ENCODE peak calls at places on chromosomes 7 and 10, in ten cellular contexts. Z is K562, Q is suprapubic skin, O is esophagus muscularis mucosa, B is SK-N-MC, T is GM23338, D is breast epithelium, C is spleen, V is HL-60, A is stomach. G is an unnamed sample.
A peak's percentile ranks its signal among the peaks of the same experiment; 100 is the strongest.

GRCh38 chr7:31788445-31788844 is 101.4 kb downstream of the PPP1R17 start:
- DNase-seq in Z (no peak), Q (no peak), O (no peak), B (no peak), T (no peak), D (no peak), C (no peak), V (no peak), A (no peak), G (no peak)

GRCh38 chr10:55146032-55146431 is 345.0 kb upstream of the PCDH15 start:
- DNase-seq in Z (no peak), Q (no peak), O (no peak), B (no peak), T (no peak), D (no peak), C (no peak), V (no peak), A (no peak), G (no peak)

GRCh38 chr7:143248781-143249354 is 14.4 kb upstream of the GSTK1 start:
- DNase-seq in Z (no peak), Q (no peak), O (no peak), B (no peak), T (no peak), D (no peak), C (no peak), V (no peak), A (no peak), G (peak; percentile 32)

GRCh38 chr10:69638642-69639041 is 8.6 kb downstream of the FAM241B start:
- DNase-seq in Z (no peak), Q (peak; percentile 26), O (no peak), B (no peak), T (no peak), D (no peak), C (peak; percentile 58), V (no peak), A (no peak), G (no peak)

GRCh38 chr10:125149278-125150047 is 10.9 kb downstream of the CTBP2 start:
- DNase-seq in Z (peak; percentile 41), Q (peak; percentile 87), O (no peak), B (no peak), T (peak; percentile 67), D (peak; percentile 68), C (no peak), V (peak; percentile 67), A (peak; percentile 75), G (peak; percentile 82)

GRCh38 chr7:138449580-138449979 is 10.5 kb upstream of the TRIM24 start:
- DNase-seq in Z (peak; percentile 72), Q (no peak), O (peak; percentile 39), B (no peak), T (peak; percentile 79), D (no peak), C (no peak), V (no peak), A (no peak), G (no peak)

GRCh38 chr7:54888067-54888735 is 129.2 kb upstream of the SEC61G start:
- DNase-seq in Z (no peak), Q (no peak), O (no peak), B (no peak), T (peak; percentile 59), D (no peak), C (no peak), V (no peak), A (no peak), G (no peak)

GRCh38 chr7:152521420-152522337 is 85.9 kb upstream of the KMT2C start:
- DNase-seq in Z (no peak), Q (no peak), O (no peak), B (no peak), T (no peak), D (no peak), C (no peak), V (no peak), A (peak; percentile 29), G (peak; percentile 24)

GRCh38 chr7:107065929-107066247 is 21.4 kb downstream of the PRKAR2B start:
- DNase-seq in Z (no peak), Q (no peak), O (no peak), B (no peak), T (no peak), D (no peak), C (no peak), V (no peak), A (no peak), G (no peak)

GRCh38 chr10:35306852-35307251 is 29.5 kb upstream of the CCNY start:
- DNase-seq in Z (no peak), Q (peak; percentile 74), O (no peak), B (no peak), T (no peak), D (peak; percentile 61), C (no peak), V (no peak), A (peak; percentile 70), G (peak; percentile 27)

GRCh38 chr10:71036586-71036985 is 148.2 kb upstream of the PCBD1 start:
- DNase-seq in Z (no peak), Q (no peak), O (no peak), B (no peak), T (no peak), D (no peak), C (peak; percentile 37), V (no peak), A (no peak), G (no peak)

GRCh38 chr7:104156842-104157277 is 51.0 kb downstream of the ORC5 start:
- DNase-seq in Z (peak; percentile 22), Q (no peak), O (no peak), B (no peak), T (peak; percentile 65), D (no peak), C (no peak), V (no peak), A (no peak), G (no peak)

GRCh38 chr7:135282621-135283295 is 49.1 kb downstream of the STRA8 start:
- DNase-seq in Z (no peak), Q (no peak), O (no peak), B (no peak), T (no peak), D (no peak), C (no peak), V (no peak), A (no peak), G (no peak)

GRCh38 chr10:29345144-29345892 is 56.4 kb downstream of the LYZL1 start:
- DNase-seq in Z (no peak), Q (no peak), O (no peak), B (no peak), T (no peak), D (no peak), C (no peak), V (no peak), A (no peak), G (no peak)

GRCh38 chr7:73395538-73396503 is 37.8 kb upstream of the FZD9 start:
- DNase-seq in Z (peak; percentile 8), Q (no peak), O (no peak), B (no peak), T (no peak), D (no peak), C (no peak), V (no peak), A (no peak), G (no peak)

GRCh38 chr10:50576245-50576815 is 47.4 kb downstream of the SGMS1 start:
- DNase-seq in Z (no peak), Q (no peak), O (no peak), B (no peak), T (no peak), D (no peak), C (no peak), V (no peak), A (no peak), G (no peak)

GRCh38 chr10:26199841-26200240 is 16.7 kb upstream of the GAD2 start:
- DNase-seq in Z (no peak), Q (no peak), O (no peak), B (no peak), T (peak; percentile 47), D (no peak), C (no peak), V (no peak), A (no peak), G (no peak)
- H3K4me3 ChIP-seq in Z (no peak overlapping the region), Q (no peak overlapping the region), O (no peak overlapping the region), B (no peak overlapping the region), T (no peak overlapping the region), D (no peak overlapping the region), C (no peak overlapping the region), V (no peak overlapping the region), A (no peak overlapping the region), G (no peak overlapping the region)

GRCh38 chr7:42770106-42770505 is 141.8 kb downstream of the C7orf25 start:
- DNase-seq in Z (no peak), Q (no peak), O (no peak), B (no peak), T (no peak), D (no peak), C (no peak), V (no peak), A (no peak), G (no peak)
- TF ChIP-seq POLR2AphosphoS5 in Z (no peak), Q (no peak), O (no peak), B (no peak), T (no peak), D (no peak), C (no peak), V (no peak), A (no peak), G (no peak)

DNA sequence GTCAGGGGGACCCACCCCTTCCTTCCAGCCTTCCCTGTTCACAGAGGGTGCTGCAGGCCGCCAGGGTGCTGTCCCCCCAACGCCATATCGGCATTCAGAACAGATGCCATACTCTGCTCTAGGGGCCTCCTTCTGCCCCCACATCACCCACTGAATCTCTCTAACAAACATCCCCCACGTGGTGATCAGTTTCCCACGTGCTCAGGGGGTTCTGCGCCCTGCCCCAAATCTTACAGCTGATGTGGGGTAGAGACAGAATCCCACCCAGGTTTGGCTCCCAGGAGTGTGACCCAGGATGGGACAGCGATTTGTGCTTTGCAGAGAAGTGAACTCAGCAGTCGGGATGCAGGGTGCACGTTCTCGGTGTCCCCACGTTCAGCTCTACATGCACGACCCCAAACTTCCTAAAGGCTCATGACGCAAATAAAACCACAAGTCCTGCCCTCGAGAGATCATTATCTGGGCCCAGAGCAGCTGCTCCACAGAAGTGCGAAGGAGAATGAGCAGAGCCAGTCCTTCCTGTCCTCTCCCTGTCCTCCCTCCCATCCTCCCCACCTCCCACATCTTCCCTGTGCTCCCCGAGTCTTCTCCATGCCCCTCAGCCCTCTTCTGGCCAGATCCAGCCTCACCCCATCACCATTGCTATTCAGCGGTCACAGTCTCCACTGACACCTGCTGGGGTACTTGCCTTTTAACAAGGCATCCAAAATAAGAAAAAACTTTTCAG is 423.4 kb downstream of the DNAJB6 start:
- DNase-seq in Z (no peak), Q (no peak), O (no peak), B (no peak), T (no peak), D (no peak), C (peak; percentile 56), V (no peak), A (no peak), G (no peak)
- H3K27ac ChIP-seq in Z (no peak overlapping the region), Q (no peak overlapping the region), O (no peak overlapping the region), B (no peak overlapping the region), T (no peak overlapping the region), D (no peak overlapping the region), C (no peak overlapping the region), V (no peak overlapping the region), A (no peak overlapping the region), G (no peak overlapping the region)

DNA sequence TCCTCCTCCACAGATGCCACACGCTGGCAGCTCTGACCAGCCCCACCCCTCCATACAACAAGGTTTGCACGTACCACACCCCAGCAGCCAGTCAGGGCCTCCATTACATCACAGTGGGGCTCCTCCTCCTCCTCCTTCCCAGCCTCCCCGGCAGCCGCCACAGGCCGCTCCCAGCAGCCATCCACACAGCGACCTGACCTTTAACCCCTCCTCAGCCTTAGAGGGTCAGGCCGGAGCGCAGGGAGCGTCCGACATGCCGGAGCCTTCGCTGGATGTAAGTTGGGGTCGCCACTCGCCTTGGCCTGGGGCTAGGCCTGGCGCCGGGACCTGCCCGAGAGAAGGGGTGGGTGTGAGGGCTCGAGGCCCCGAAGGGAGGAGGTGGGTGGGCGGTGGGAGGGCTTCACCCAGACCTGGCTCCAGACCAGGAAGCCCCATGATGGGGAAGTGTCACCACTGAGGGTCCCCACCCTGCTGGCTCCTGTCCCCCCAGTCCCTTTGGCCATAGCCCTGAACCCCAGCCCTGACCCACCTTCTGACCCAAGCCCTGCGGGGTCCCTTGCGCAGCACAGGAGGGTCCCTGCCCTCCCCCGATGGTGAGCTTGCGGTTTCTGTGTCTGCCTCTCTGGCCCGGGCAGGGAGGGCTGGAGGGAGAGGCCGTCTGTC is 36.2 kb upstream of the PPIF start:
- DNase-seq in Z (no peak), Q (no peak), O (no peak), B (no peak), T (no peak), D (no peak), C (peak; percentile 52), V (no peak), A (peak; percentile 56), G (no peak)
- H3K4me3 ChIP-seq in Z (no peak overlapping the region), Q (no peak overlapping the region), O (no peak overlapping the region), B (no peak overlapping the region), T (no peak overlapping the region), D (no peak overlapping the region), C (no peak overlapping the region), V (no peak overlapping the region), A (no peak overlapping the region), G (no peak overlapping the region)